ENCODE peak calls at places on chromosomes 12 and 14, in four cellular contexts. Q, X, H and N are unnamed samples.

GRCh38 chr12:402127-402456 is 648 bp downstream of the CCDC77 start:
- DNase-seq in Q (peak), H (no peak), X (no peak), N (no peak)

GRCh38 chr12:3680919-3681594 is 71.9 kb downstream of the CRACR2A start:
- DNase-seq in X (no peak), Q (no peak), H (no peak), N (no peak)

GRCh38 chr12:57118711-57119271 is 7.6 kb upstream of the STAT6 start:
- DNase-seq in Q (peak), X (no peak), H (no peak), N (no peak)

GRCh38 chr12:114368685-114369084 is 37.3 kb downstream of the TBX5 start:
- DNase-seq in H (no peak), Q (no peak), X (no peak), N (no peak)

GRCh38 chr12:63042646-63043045 is 107.7 kb upstream of the PPM1H start:
- DNase-seq in Q (no peak), X (no peak), H (no peak), N (no peak)

GRCh38 chr12:65510584-65511050 is 232.1 kb downstream of the MSRB3 start:
- DNase-seq in H (no peak), Q (no peak), X (no peak), N (no peak)

GRCh38 chr14:96138241-96138640 is 66.4 kb upstream of the BDKRB2 start:
- DNase-seq in H (no peak), X (no peak), Q (no peak), N (no peak)

GRCh38 chr12:3311027-3311402 is 180.0 kb upstream of the PRMT8 start:
- DNase-seq in X (no peak), Q (no peak), H (no peak), N (no peak)

GRCh38 chr12:94263011-94263786 is 114.8 kb downstream of the PLXNC1 start:
- DNase-seq in H (peak), Q (peak), X (no peak), N (no peak)

GRCh38 chr12:111056618-111057521 is 136.5 kb upstream of the MYL2 start:
- DNase-seq in Q (peak), X (peak), H (peak), N (peak)

GRCh38 chr12:50050410-50051280 is 6.8 kb upstream of the ASIC1 start:
- DNase-seq in Q (peak), H (no peak), X (peak), N (no peak)

GRCh38 chr12:21476949-21477348 is 24.5 kb downstream of the RECQL start:
- DNase-seq in X (no peak), Q (no peak), H (no peak), N (no peak)

GRCh38 chr12:87274594-87275245 is 754.5 kb downstream of the C12orf50 start:
- DNase-seq in Q (no peak), X (peak), H (no peak), N (no peak)
- TF ChIP-seq SPI1 in Q (no peak), X (no peak), H (no peak), N (no peak)

GRCh38 chr14:68403794-68404522 is 388.9 kb downstream of the ZFP36L1 start:
- DNase-seq in X (no peak), Q (no peak), H (no peak), N (no peak)

GRCh38 chr14:68404652-68405183 is 388.1 kb downstream of the ZFP36L1 start:
- DNase-seq in X (no peak), H (no peak), Q (no peak), N (no peak)

GRCh38 chr14:68407838-68408237 is 385.0 kb downstream of the ZFP36L1 start:
- DNase-seq in H (no peak), X (no peak), Q (no peak), N (no peak)

GRCh38 chr14:68407275-68407674 is 385.6 kb downstream of the ZFP36L1 start:
- DNase-seq in Q (no peak), H (no peak), X (no peak), N (no peak)

DNA sequence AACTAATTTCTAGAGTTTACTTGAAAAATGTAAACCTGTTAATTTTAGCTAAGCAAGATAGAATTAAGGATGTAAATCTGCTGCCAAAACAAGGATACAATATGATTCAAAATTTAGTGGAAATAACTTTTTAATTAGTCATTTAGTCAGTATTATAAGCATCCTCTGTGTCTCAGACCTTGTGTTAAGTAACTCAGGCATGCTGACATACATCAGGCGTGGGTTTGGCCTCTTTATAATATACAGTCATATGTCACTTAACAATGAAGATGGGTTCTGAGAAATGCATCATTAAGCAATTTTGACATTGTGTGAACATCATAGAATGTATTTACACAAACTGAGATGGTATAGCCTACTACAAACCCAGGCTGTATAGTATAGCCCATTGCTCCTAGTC is 386.9 kb downstream of the ZFP36L1 start:
- DNase-seq in Q (no peak), H (no peak), X (no peak), N (no peak)
- TF ChIP-seq SPI1 in Q (no peak), H (no peak), X (no peak), N (no peak)

GRCh38 chr14:54564071-54564798 is 2.7 kb upstream of the SAMD4A start:
- DNase-seq in Q (no peak), X (peak), H (no peak), N (no peak)
- TF ChIP-seq SPI1 in Q (no peak), X (no peak), H (no peak), N (no peak)

GRCh38 chr12:108977360-108977759 is 43.5 kb downstream of the SVOP start:
- DNase-seq in Q (no peak), H (no peak), X (no peak), N (no peak)
- TF ChIP-seq SPI1 in Q (no peak), H (no peak), X (no peak), N (no peak)

GRCh38 chr14:102516531-102517411 is 7.2 kb upstream of the ANKRD9 start:
- DNase-seq in Q (peak), X (peak), H (no peak), N (peak)
- TF ChIP-seq SPI1 in Q (no peak), X (no peak), H (no peak), N (no peak)

GRCh38 chr14:99350751-99351150 is 78.8 kb upstream of the BCL11B start:
- DNase-seq in Q (no peak), X (no peak), H (no peak), N (no peak)

GRCh38 chr14:99354166-99354875 is 82.3 kb upstream of the BCL11B start:
- DNase-seq in X (no peak), H (no peak), Q (no peak), N (no peak)

GRCh38 chr14:99349721-99350495 is 77.9 kb upstream of the BCL11B start:
- DNase-seq in H (no peak), Q (no peak), X (no peak), N (no peak)

GRCh38 chr14:99351166-99352007 is 79.4 kb upstream of the BCL11B start:
- DNase-seq in X (no peak), H (no peak), Q (no peak), N (no peak)

DNA sequence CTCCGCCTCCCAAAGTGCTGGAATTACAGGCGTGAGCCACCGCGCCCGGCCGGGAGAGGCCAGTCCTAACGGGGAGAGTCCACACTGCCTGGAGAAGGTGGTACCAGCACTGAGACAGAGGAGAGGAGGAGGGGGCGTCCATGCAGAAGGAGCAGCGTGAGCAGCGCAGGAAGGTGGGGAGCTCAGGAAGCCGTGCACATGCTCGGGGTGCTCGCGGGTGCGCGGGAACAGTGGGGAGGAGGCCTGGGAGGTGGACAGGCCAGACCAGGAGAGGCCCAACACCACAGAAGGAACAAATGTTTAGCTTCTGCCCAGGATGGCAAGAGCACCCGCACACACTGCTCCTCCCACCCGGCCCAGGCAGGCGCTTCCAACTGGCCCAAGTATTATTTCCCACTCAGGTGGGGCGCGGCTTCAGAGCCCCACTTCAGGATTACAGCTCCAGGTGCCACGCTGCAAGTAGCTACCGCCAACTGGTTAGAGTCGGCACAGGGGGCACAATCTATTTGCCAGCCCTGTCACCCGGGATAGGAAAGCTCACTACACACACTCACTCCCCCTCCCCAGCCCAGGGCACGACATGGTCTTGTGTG is 80.8 kb upstream of the BCL11B start:
- DNase-seq in X (no peak), Q (no peak), H (no peak), N (no peak)
- TF ChIP-seq SPI1 in X (no peak), Q (no peak), H (no peak), N (no peak)